ENCODE peak calls at places on chromosome 21, in eight cellular contexts. One of them, this sample, is unnamed.

GRCh38 chr21:38468989-38469388 is 29.3 kb downstream of the ERG start:
- DNase-seq in T-helper 2 cell treated with Interferon-gamma antibody and Interleukin-4, amounts not matched to agents 5 μg/mL and 100 μg/mL, for 36 hours: no peak
- DNase-seq in GM04503: no peak
- DNase-seq in effector CD8-positive, alpha-beta T cell: no peak
- DNase-seq in A549: peak; percentile 22
- DNase-seq in Calu3: no peak
- DNase-seq in cardiac fibroblast: no peak
- DNase-seq in amniotic stem cell: no peak
- DNase-seq in this sample: no peak

GRCh38 chr21:36092676-36093075 is 22.9 kb downstream of the CBR1 start:
- DNase-seq in effector CD8-positive, alpha-beta T cell: no peak
- DNase-seq in cardiac fibroblast: no peak
- DNase-seq in T-helper 2 cell treated with Interferon-gamma antibody and Interleukin-4, amounts not matched to agents 5 μg/mL and 100 μg/mL, for 36 hours: no peak
- DNase-seq in amniotic stem cell: no peak
- DNase-seq in GM04503: no peak
- DNase-seq in Calu3: no peak
- DNase-seq in A549: no peak
- DNase-seq in this sample: no peak

GRCh38 chr21:24671901-24672300 is 935.4 kb downstream of the MRPL39 start:
- DNase-seq in effector CD8-positive, alpha-beta T cell: no peak
- DNase-seq in GM04503: no peak
- DNase-seq in cardiac fibroblast: no peak
- DNase-seq in A549: no peak
- DNase-seq in amniotic stem cell: no peak
- DNase-seq in T-helper 2 cell treated with Interferon-gamma antibody and Interleukin-4, amounts not matched to agents 5 μg/mL and 100 μg/mL, for 36 hours: no peak
- DNase-seq in Calu3: no peak
- DNase-seq in this sample: no peak

GRCh38 chr21:43585924-43586411 is 73.3 kb downstream of the HSF2BP start:
- DNase-seq in cardiac fibroblast: peak; percentile 100
- DNase-seq in T-helper 2 cell treated with Interferon-gamma antibody and Interleukin-4, amounts not matched to agents 5 μg/mL and 100 μg/mL, for 36 hours: no peak
- DNase-seq in effector CD8-positive, alpha-beta T cell: no peak
- DNase-seq in GM04503: peak; percentile 98
- DNase-seq in A549: peak; percentile 98
- DNase-seq in Calu3: peak; percentile 67
- DNase-seq in amniotic stem cell: peak; percentile 86
- DNase-seq in this sample: no peak

GRCh38 chr21:38422067-38422466 is 76.2 kb downstream of the ERG start:
- DNase-seq in Calu3: no peak
- DNase-seq in T-helper 2 cell treated with Interferon-gamma antibody and Interleukin-4, amounts not matched to agents 5 μg/mL and 100 μg/mL, for 36 hours: no peak
- DNase-seq in GM04503: no peak
- DNase-seq in A549: no peak
- DNase-seq in effector CD8-positive, alpha-beta T cell: no peak
- DNase-seq in amniotic stem cell: no peak
- DNase-seq in cardiac fibroblast: no peak
- DNase-seq in this sample: no peak

GRCh38 chr21:37658994-37659458 is 257.2 kb downstream of the KCNJ6 start:
- DNase-seq in effector CD8-positive, alpha-beta T cell: no peak
- DNase-seq in amniotic stem cell: peak; percentile 35
- DNase-seq in T-helper 2 cell treated with Interferon-gamma antibody and Interleukin-4, amounts not matched to agents 5 μg/mL and 100 μg/mL, for 36 hours: no peak
- DNase-seq in cardiac fibroblast: peak; percentile 67
- DNase-seq in A549: peak; percentile 79
- DNase-seq in GM04503: peak; percentile 56
- DNase-seq in Calu3: no peak
- DNase-seq in this sample: no peak

GRCh38 chr21:33031562-33031961 is 5.8 kb downstream of the OLIG2 start:
- DNase-seq in cardiac fibroblast: no peak
- DNase-seq in GM04503: no peak
- DNase-seq in Calu3: no peak
- DNase-seq in amniotic stem cell: no peak
- DNase-seq in effector CD8-positive, alpha-beta T cell: no peak
- DNase-seq in T-helper 2 cell treated with Interferon-gamma antibody and Interleukin-4, amounts not matched to agents 5 μg/mL and 100 μg/mL, for 36 hours: no peak
- DNase-seq in A549: no peak
- DNase-seq in this sample: no peak

GRCh38 chr21:44765231-44766013 is 36.2 kb downstream of the UBE2G2 start:
- DNase-seq in Calu3: no peak
- DNase-seq in effector CD8-positive, alpha-beta T cell: no peak
- DNase-seq in A549: no peak
- DNase-seq in cardiac fibroblast: peak; percentile 42
- DNase-seq in T-helper 2 cell treated with Interferon-gamma antibody and Interleukin-4, amounts not matched to agents 5 μg/mL and 100 μg/mL, for 36 hours: no peak
- DNase-seq in GM04503: no peak
- DNase-seq in amniotic stem cell: no peak
- DNase-seq in this sample: no peak

GRCh38 chr21:17498586-17498985 is 14.3 kb upstream of the CXADR start:
- DNase-seq in amniotic stem cell: no peak
- DNase-seq in cardiac fibroblast: no peak
- DNase-seq in GM04503: no peak
- DNase-seq in Calu3: no peak
- DNase-seq in A549: no peak
- DNase-seq in T-helper 2 cell treated with Interferon-gamma antibody and Interleukin-4, amounts not matched to agents 5 μg/mL and 100 μg/mL, for 36 hours: no peak
- DNase-seq in effector CD8-positive, alpha-beta T cell: no peak
- DNase-seq in this sample: no peak

GRCh38 chr21:20882462-20883415 is 115.5 kb upstream of the NCAM2 start:
- DNase-seq in GM04503: no peak
- DNase-seq in A549: peak; percentile 3
- DNase-seq in amniotic stem cell: no peak
- DNase-seq in cardiac fibroblast: peak; percentile 56
- DNase-seq in T-helper 2 cell treated with Interferon-gamma antibody and Interleukin-4, amounts not matched to agents 5 μg/mL and 100 μg/mL, for 36 hours: no peak
- DNase-seq in Calu3: peak; percentile 3
- DNase-seq in effector CD8-positive, alpha-beta T cell: no peak
- DNase-seq in this sample: no peak

GRCh38 chr21:41600961-41601572 is 93.1 kb upstream of the TMPRSS2 start:
- DNase-seq in GM04503: no peak
- DNase-seq in A549: no peak
- DNase-seq in Calu3: no peak
- DNase-seq in cardiac fibroblast: no peak
- DNase-seq in amniotic stem cell: no peak
- DNase-seq in effector CD8-positive, alpha-beta T cell: no peak
- DNase-seq in T-helper 2 cell treated with Interferon-gamma antibody and Interleukin-4, amounts not matched to agents 5 μg/mL and 100 μg/mL, for 36 hours: no peak
- DNase-seq in this sample: peak; percentile 62

GRCh38 chr21:29762570-29763082 is 177.2 kb downstream of the GRIK1 start:
- DNase-seq in GM04503: no peak
- DNase-seq in T-helper 2 cell treated with Interferon-gamma antibody and Interleukin-4, amounts not matched to agents 5 μg/mL and 100 μg/mL, for 36 hours: no peak
- DNase-seq in cardiac fibroblast: no peak
- DNase-seq in A549: no peak
- DNase-seq in amniotic stem cell: no peak
- DNase-seq in effector CD8-positive, alpha-beta T cell: no peak
- DNase-seq in Calu3: no peak
- DNase-seq in this sample: no peak

GRCh38 chr21:45570826-45571601 is 28.8 kb upstream of the SLC19A1 start:
- DNase-seq in cardiac fibroblast: no peak
- DNase-seq in A549: no peak
- DNase-seq in effector CD8-positive, alpha-beta T cell: no peak
- DNase-seq in T-helper 2 cell treated with Interferon-gamma antibody and Interleukin-4, amounts not matched to agents 5 μg/mL and 100 μg/mL, for 36 hours: no peak
- DNase-seq in amniotic stem cell: no peak
- DNase-seq in Calu3: no peak
- DNase-seq in GM04503: peak; percentile 65
- DNase-seq in this sample: peak; percentile 34

This sample was measured in suprapubic skin.